ENCODE peak calls at places on chromosomes 1 and 21, in five cellular contexts. One of them, this sample, is unnamed.

GRCh38 chr1:30525980-30526651 is 197.3 kb downstream of the MATN1 start:
- DNase-seq in GM12865: no peak
- DNase-seq in neural progenitor cell: no peak
- DNase-seq in BJ: peak
- DNase-seq in psoas muscle: peak
- DNase-seq in this sample: peak

GRCh38 chr1:94240822-94241221 is 3.4 kb upstream of the ARHGAP29 start:
- DNase-seq in psoas muscle: no peak
- DNase-seq in neural progenitor cell: peak
- DNase-seq in BJ: no peak
- DNase-seq in GM12865: no peak
- DNase-seq in this sample: no peak

GRCh38 chr1:60569189-60569588 is 495.6 kb upstream of the C1orf87 start:
- DNase-seq in BJ: no peak
- DNase-seq in psoas muscle: no peak
- DNase-seq in GM12865: no peak
- DNase-seq in neural progenitor cell: no peak
- DNase-seq in this sample: no peak

GRCh38 chr1:233025156-233025555 is 74.7 kb downstream of the NTPCR start:
- DNase-seq in GM12865: peak
- DNase-seq in neural progenitor cell: peak
- DNase-seq in psoas muscle: peak
- DNase-seq in BJ: no peak
- DNase-seq in this sample: peak

GRCh38 chr1:1619917-1620361 is 4.6 kb downstream of the MIB2 start:
- DNase-seq in GM12865: no peak
- DNase-seq in neural progenitor cell: no peak
- DNase-seq in BJ: no peak
- DNase-seq in psoas muscle: peak
- DNase-seq in this sample: no peak

GRCh38 chr1:232704694-232705680 is 75.1 kb upstream of the SIPA1L2 start:
- DNase-seq in GM12865: no peak
- DNase-seq in neural progenitor cell: no peak
- DNase-seq in BJ: peak
- DNase-seq in psoas muscle: peak
- DNase-seq in this sample: peak

GRCh38 chr1:236280438-236281285 is 1.1 kb downstream of the ERO1B start:
- DNase-seq in BJ: no peak
- DNase-seq in psoas muscle: no peak
- DNase-seq in neural progenitor cell: peak
- DNase-seq in GM12865: peak
- DNase-seq in this sample: no peak

GRCh38 chr1:207962716-207963428 is 51.9 kb upstream of the CD34 start:
- DNase-seq in BJ: no peak
- DNase-seq in GM12865: peak
- DNase-seq in psoas muscle: peak
- DNase-seq in neural progenitor cell: no peak
- DNase-seq in this sample: no peak

GRCh38 chr1:83087851-83088250 is 911.1 kb downstream of the TTLL7 start:
- DNase-seq in BJ: no peak
- DNase-seq in psoas muscle: no peak
- DNase-seq in GM12865: no peak
- DNase-seq in neural progenitor cell: no peak
- DNase-seq in this sample: no peak

GRCh38 chr1:162882248-162882666 is 21.3 kb upstream of the CCDC190 start:
- DNase-seq in psoas muscle: no peak
- DNase-seq in BJ: no peak
- DNase-seq in neural progenitor cell: no peak
- DNase-seq in GM12865: no peak
- DNase-seq in this sample: no peak

GRCh38 chr1:219299420-219299819 is 125.7 kb downstream of the LYPLAL1 start:
- DNase-seq in psoas muscle: no peak
- DNase-seq in GM12865: no peak
- DNase-seq in BJ: no peak
- DNase-seq in neural progenitor cell: no peak
- DNase-seq in this sample: no peak

GRCh38 chr21:42532466-42533181 is 19.0 kb downstream of the SLC37A1 start:
- DNase-seq in GM12865: no peak
- DNase-seq in neural progenitor cell: no peak
- DNase-seq in BJ: no peak
- DNase-seq in psoas muscle: peak
- DNase-seq in this sample: no peak

GRCh38 chr1:226064816-226065248 is 2.3 kb downstream of the H3-3A start:
- DNase-seq in psoas muscle: no peak
- DNase-seq in GM12865: peak
- DNase-seq in neural progenitor cell: peak
- DNase-seq in BJ: no peak
- DNase-seq in this sample: no peak

GRCh38 chr1:231354330-231355020 is 16.4 kb downstream of the SPRTN start:
- DNase-seq in GM12865: no peak
- DNase-seq in psoas muscle: no peak
- DNase-seq in neural progenitor cell: no peak
- DNase-seq in BJ: no peak
- DNase-seq in this sample: no peak

DNA sequence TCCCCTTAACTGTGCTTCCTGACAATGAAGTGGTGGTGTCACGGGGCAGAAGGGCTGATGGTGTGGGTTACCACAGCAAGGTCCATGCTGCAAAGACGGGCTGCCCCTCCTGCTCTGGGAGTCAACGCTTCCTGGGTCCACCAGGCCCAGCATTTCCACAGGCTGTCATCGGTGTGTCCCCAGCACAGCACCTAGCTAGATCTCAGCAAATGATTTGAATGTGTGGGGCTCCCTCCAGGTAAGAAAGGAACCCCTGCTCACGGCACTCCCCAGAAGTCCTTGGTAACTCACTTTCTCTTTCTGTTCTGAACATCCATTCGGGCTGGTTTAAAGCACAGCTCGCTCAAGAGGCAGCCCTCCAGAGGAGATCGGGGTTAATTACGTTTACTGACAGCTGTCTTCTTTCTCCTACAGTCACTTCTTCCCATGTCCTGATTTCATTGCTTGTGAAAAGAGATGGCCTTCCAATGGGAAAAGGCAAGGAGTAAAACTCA is 27.3 kb downstream of the HIVEP3 start:
- DNase-seq in BJ: no peak
- DNase-seq in psoas muscle: no peak
- DNase-seq in GM12865: peak
- DNase-seq in neural progenitor cell: peak
- DNase-seq in this sample: no peak
- TF ChIP-seq CTCF in BJ: no peak
- TF ChIP-seq CTCF in psoas muscle: peak
- TF ChIP-seq CTCF in GM12865: peak
- TF ChIP-seq CTCF in neural progenitor cell: peak
- TF ChIP-seq CTCF in this sample: no peak

DNA sequence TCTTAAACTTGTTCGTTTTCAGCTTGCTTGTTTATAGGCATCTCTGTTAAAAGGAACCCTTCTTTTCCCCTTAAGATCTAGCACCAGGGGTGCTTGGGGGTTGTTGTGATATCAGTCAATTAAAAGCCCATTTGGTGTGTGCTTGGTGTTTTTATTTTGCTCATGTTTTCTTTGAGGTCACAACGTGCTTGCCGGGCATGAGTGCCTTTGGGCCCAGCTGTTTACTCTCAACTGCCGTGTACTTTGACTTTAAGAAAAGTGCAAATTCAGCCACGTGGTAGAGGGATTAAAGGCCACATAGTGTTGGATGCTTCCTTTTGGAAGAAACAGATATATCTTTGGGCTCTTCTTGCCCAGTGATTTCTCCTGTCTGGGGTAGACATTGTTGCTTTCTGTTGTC is 10.5 kb downstream of the ARID1A start:
- DNase-seq in GM12865: peak
- DNase-seq in psoas muscle: no peak
- DNase-seq in neural progenitor cell: no peak
- DNase-seq in BJ: no peak
- DNase-seq in this sample: no peak
- H3K4me3 ChIP-seq in GM12865: peak
- H3K4me3 ChIP-seq in psoas muscle: peak
- H3K4me3 ChIP-seq in neural progenitor cell: peak
- H3K4me3 ChIP-seq in BJ: no peak
- H3K4me3 ChIP-seq in this sample: peak

DNA sequence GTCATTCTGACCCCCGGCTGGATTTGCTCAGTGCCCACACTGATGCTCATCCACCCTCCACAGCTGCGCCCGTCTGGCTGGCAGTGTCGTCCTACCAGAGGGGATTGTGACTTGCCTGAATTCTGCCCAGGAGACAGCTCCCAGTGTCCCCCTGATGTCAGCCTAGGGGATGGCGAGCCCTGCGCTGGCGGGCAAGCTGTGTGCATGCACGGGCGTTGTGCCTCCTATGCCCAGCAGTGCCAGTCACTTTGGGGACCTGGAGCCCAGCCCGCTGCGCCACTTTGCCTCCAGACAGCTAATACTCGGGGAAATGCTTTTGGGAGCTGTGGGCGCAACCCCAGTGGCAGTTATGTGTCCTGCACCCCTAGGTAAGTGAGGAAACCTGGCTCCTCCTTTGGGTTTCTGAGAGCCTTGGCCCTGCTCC is 5.7 kb upstream of the EFNA4 start:
- DNase-seq in BJ: no peak
- DNase-seq in GM12865: no peak
- DNase-seq in neural progenitor cell: no peak
- DNase-seq in psoas muscle: no peak
- DNase-seq in this sample: no peak
- TF ChIP-seq CTCF in BJ: no peak
- TF ChIP-seq CTCF in GM12865: peak
- TF ChIP-seq CTCF in neural progenitor cell: no peak
- TF ChIP-seq CTCF in psoas muscle: no peak
- TF ChIP-seq CTCF in this sample: no peak

DNA sequence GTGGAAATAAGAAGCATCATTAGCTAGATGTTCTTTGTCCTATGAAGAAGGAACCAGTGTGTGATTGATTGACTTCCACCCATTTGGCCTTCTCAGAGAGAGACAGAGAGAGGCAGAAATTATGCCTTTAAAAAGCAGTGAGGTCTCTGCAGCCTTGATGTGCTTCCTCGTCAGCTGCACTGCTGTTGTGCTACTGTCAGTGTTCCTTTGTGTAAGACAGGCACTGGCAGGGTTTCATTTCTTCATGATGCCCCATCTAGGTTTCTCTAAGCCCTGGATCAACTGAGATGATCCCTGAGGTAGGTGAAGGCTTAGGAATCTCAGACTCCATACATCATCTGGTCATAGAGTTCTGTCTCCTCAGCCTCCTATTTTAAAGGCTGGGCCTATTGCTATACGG is 34.9 kb downstream of the GPR3 start:
- DNase-seq in psoas muscle: no peak
- DNase-seq in neural progenitor cell: no peak
- DNase-seq in BJ: no peak
- DNase-seq in GM12865: no peak
- DNase-seq in this sample: no peak
- H3K4me3 ChIP-seq in psoas muscle: no peak
- H3K4me3 ChIP-seq in neural progenitor cell: no peak
- H3K4me3 ChIP-seq in BJ: no peak
- H3K4me3 ChIP-seq in GM12865: no peak
- H3K4me3 ChIP-seq in this sample: no peak

DNA sequence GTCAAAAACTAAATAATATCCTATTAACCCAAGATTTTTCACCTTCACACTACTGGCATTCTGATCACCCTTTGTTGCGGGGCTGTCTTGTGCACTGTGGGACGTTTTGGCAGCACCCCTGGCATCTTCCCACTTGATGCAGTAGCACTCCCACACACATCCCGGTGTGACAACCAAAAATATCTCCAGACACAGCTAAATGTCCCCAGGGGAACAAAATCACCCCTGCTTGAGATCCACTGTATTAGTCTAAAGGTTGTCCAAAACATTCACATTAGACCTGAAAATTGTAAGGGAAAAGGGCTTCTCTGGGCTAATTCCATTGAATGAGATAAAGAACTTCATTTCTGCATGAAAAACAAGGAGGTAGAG is 37.8 kb downstream of the PLEKHO1 start:
- DNase-seq in psoas muscle: no peak
- DNase-seq in neural progenitor cell: no peak
- DNase-seq in BJ: no peak
- DNase-seq in GM12865: no peak
- DNase-seq in this sample: no peak
- TF ChIP-seq CTCF in psoas muscle: no peak
- TF ChIP-seq CTCF in neural progenitor cell: no peak
- TF ChIP-seq CTCF in BJ: no peak
- TF ChIP-seq CTCF in GM12865: no peak
- TF ChIP-seq CTCF in this sample: no peak

DNA sequence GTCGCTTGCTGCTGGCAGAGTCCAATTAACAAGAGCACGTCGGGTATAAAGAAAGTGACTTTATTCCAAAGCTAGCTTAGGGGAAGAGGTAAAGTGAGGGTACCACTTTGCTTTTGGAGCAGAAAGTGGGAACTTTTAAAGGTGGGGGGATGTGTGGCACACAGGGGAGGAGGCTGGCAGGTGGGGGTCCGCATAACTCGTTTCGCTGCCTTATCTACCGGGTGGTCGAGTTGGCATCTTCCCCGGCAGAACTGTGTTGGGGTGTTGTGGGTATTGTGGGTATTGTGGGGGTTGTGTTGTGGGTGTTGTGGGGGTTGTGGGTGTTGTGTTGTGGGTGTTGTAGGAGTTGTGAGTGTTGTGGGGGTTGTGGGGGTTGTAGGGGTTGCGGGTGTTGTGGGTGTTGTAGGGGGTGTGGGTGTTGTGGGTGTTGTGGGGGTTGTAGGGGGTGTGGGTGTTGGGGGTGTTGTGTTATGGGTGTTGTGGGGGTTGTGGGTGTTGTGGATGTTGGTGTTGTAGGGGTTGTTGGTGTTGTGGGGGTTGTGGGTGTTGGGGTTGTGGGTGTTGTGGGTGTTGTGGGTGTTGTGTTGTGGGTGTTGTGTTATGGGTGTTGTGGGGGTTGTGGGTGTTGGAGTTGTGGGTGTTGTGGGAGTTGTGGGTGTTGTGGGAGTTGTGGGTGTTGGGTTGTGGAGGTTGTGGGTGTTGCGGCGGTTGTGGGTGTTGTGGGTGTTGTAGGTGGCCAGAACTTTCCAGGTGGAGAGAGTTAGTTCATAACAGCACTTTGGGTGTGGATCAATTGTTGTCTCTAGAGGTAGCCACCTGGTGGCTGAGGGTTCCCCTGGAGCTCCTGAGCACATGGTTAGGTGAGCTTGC is 52.7 kb downstream of the AGPAT3 start:
- DNase-seq in GM12865: peak
- DNase-seq in psoas muscle: no peak
- DNase-seq in neural progenitor cell: no peak
- DNase-seq in BJ: no peak
- DNase-seq in this sample: no peak
- H3K4me3 ChIP-seq in GM12865: peak
- H3K4me3 ChIP-seq in psoas muscle: peak
- H3K4me3 ChIP-seq in neural progenitor cell: no peak
- H3K4me3 ChIP-seq in BJ: no peak
- H3K4me3 ChIP-seq in this sample: no peak

GRCh38 chr1:18635833-18636671 is 5.4 kb downstream of the PAX7 start:
- DNase-seq in BJ: no peak
- DNase-seq in neural progenitor cell: peak
- DNase-seq in psoas muscle: no peak
- DNase-seq in GM12865: no peak
- DNase-seq in this sample: no peak
- TF ChIP-seq CTCF in BJ: no peak
- TF ChIP-seq CTCF in neural progenitor cell: peak
- TF ChIP-seq CTCF in psoas muscle: no peak
- TF ChIP-seq CTCF in GM12865: no peak
- TF ChIP-seq CTCF in this sample: no peak